ENCODE peak calls at places on chromosome X, in four cellular contexts. P is fibroblast of mammary gland, T is GM06990, E is lower leg skin. L is an unnamed sample.

GRCh38 chrX:113274345-113274744 is 433.7 kb upstream of the AMOT start:
- DNase-seq in T (no peak), E (no peak), P (no peak), L (no peak)

GRCh38 chrX:37796805-37797204 is 16.9 kb downstream of the CYBB start:
- DNase-seq in P (no peak), E (no peak), T (no peak), L (no peak)

GRCh38 chrX:43349363-43349762 is 306.7 kb upstream of the MAOA start:
- DNase-seq in P (peak; percentile 41), T (no peak), E (no peak), L (no peak)

GRCh38 chrX:66008403-66008970 is 31.4 kb downstream of the VSIG4 start:
- DNase-seq in P (no peak), T (no peak), E (no peak), L (no peak)

GRCh38 chrX:12162420-12162819 is 24.1 kb downstream of the FRMPD4 start:
- DNase-seq in T (no peak), P (peak; percentile 62), E (no peak), L (no peak)

GRCh38 chrX:103687073-103687695 is 685 bp upstream of the MORF4L2 start:
- DNase-seq in T (peak; percentile 88), P (no peak), E (peak; percentile 83), L (peak; percentile 83)

GRCh38 chrX:16853537-16853936 is 16.6 kb downstream of the RBBP7 start:
- DNase-seq in P (no peak), E (no peak), T (no peak), L (no peak)

GRCh38 chrX:109886122-109886761 is 116.7 kb upstream of the TMEM164 start:
- DNase-seq in E (no peak), P (peak; percentile 70), T (no peak), L (peak; percentile 6)

GRCh38 chrX:56932106-56932505 is 63.2 kb downstream of the SPIN3 start:
- DNase-seq in E (no peak), T (peak; percentile 15), P (no peak), L (no peak)

DNA sequence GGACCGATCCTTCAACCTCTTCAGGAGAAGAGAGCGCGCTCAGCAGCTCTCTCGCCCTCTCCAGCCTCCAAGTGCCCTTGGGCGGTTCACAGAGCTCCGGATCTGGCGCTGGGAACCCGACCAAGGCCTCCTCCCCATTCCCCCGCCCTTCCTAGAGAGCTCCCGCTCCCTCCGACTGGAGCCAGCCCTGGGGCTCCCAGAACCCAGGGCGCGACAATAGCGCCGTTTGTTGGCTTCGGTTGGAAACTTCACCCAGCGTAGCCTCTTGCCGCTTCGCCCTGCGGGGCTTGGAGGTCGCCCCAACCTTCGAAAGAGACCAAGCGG is 3.1 kb upstream of the SOX3 start:
- DNase-seq in E (no peak), T (no peak), P (no peak), L (no peak)
- H3K4me3 ChIP-seq in E (no peak overlapping the region), T (no peak overlapping the region), P (no peak overlapping the region), L (no peak overlapping the region)

GRCh38 chrX:138711399-138712347 is at the start of gene FGF13:
- DNase-seq in T (no peak), E (no peak), P (peak; percentile 2), L (no peak)
- TF ChIP-seq CTCF in T (no peak), E (no peak), P (no peak), L (no peak)

GRCh38 chrX:10617964-10618342 is 2.4 kb downstream of the MID1 start:
- DNase-seq in E (peak; percentile 14), T (no peak), P (peak; percentile 74), L (no peak)

GRCh38 chrX:10617186-10617963 is 3.0 kb downstream of the MID1 start:
- DNase-seq in P (no peak), E (no peak), T (no peak), L (no peak)

GRCh38 chrX:10618911-10619310 is 1.5 kb downstream of the MID1 start:
- DNase-seq in E (no peak), P (peak; percentile 13), T (no peak), L (no peak)

GRCh38 chrX:10620121-10620699 is at the start of gene MID1:
- DNase-seq in E (peak; percentile 40), T (peak; percentile 9), P (peak; percentile 78), L (peak; percentile 73)

DNA sequence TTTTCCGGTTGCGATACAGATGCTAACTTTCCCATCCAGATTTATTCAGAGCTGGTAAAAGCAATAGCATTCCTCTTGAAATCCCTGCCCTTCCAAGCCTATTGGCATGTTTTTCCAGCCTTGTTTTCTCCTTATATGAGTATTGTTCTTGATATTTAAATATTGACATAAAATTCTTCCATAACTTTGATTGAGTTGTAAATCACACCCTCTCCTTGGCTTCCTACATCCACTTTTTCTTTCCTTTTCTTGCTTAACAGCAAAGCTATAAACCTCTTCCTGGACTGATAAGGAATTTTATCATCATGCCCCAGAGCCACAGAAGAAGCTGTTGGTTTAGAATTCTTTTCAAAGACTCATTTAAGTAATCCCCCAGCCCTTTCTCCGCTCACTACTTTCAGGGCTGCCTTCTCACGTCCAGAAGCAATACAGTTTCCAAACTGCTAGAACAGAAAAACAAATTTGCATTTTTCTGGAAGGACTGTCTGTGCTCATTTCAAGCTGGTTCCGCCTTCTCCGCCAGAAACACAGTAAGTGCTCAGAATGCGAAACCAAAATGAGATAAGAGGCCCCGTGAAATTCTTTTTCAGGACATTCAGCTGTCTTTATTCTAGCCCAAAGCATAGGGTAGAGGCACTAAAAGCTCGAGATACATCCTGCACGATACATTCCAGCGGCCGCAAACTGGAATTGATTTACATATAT is 922 bp downstream of the MID1 start:
- DNase-seq in P (peak; percentile 11), E (peak; percentile 14), T (no peak), L (no peak)
- H3K4me3 ChIP-seq in P (peak overlapping the region; percentile 67), E (peak overlapping the region; percentile 42), T (peak overlapping the region; percentile 47), L (peak overlapping the region; percentile 24)

DNA sequence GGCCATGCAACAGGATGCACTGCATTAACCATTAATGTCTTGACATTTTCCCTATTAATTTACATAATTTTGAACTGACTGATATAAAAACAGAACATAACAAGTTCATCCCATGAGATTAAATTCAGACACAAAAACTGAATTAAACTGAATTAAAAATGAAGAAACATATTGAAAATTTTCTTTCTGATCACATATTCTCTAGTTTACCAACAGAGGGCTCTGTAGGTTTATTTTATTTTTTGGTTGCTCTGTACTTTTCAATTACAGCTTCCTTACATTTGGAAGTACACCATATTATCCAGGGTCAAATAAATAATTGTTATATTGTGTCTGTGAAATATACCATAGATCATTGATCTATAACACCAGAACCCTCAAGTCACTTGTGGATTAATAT is 27.3 kb upstream of the CT83 start:
- DNase-seq in P (peak; percentile 8), E (no peak), T (no peak), L (no peak)
- TF ChIP-seq CTCF in P (peak; percentile 39), E (no peak), T (peak; percentile 29), L (no peak)

DNA sequence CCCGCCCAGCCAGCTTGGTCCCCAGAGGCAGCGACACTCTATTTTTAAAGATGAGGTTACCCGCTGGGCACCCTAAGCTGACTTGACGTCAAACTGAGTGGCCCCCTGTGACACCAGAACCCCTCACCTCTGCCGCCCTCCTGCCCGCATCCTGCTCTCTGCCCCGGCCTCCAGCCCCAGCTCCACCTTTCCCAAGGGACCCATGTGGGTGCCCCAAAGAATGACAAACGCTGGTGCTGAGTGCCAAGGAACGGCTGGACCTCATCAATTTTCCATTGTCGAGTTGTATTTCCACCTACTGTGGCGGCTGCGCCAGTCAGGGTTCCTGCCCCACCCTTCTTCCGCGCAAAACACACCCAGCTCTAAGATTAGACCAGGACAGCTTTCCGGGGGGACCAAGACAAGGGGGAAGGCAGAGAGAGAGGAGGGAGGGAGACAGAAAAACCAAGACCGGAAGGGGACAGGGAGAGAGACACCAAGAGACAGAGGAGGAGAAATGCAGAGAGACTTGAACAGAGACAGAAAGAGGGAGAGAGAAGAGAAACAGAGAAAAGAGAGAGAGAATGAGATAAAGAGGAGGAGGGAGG is 2.0 kb downstream of the PRKX start:
- DNase-seq in P (no peak), E (no peak), T (peak; percentile 41), L (no peak)
- H3K4me3 ChIP-seq in P (no peak overlapping the region), E (no peak overlapping the region), T (peak overlapping the region; percentile 88), L (no peak overlapping the region)

GRCh38 chrX:84907324-84907946 is 96.2 kb upstream of the APOOL start:
- DNase-seq in E (no peak), P (peak; percentile 56), T (no peak), L (no peak)
- TF ChIP-seq CTCF in E (no peak), P (peak; percentile 35), T (no peak), L (no peak)

DNA sequence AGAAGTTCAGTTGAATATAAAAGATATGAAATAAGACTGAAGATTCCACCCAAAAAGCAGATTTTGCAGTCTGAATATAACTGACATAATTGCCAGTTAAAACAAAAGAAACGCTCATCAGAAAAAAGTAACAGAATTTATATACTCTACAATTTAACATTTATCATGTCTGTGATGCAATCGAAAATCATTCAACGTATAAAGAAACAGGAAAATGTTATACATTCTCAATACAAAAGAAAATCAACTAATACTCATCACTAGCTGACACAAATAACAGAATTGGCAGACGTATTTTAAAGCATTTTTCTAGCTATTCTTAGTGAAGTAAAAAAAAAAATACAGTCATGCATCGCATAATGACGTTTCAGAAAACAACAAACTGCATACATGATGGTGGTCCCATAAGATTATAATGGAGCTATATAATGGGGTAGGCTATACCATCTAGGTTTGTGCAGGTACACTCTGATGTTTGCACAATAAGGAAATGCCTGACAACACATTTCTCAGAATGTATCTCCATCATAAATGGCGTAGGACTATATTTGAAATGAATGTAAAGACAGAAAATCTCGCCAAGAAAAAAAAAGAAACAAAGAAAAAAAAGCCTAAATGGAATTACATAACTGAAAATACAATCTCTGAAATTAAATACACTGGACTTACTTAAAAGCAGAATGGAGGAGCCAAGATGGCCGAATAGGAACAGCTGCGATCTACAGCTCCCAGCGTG is 34.3 kb downstream of the OR13H1 start:
- DNase-seq in T (no peak), E (no peak), P (no peak), L (no peak)
- H3K4me3 ChIP-seq in T (no peak overlapping the region), E (no peak overlapping the region), P (no peak overlapping the region), L (no peak overlapping the region)

DNA sequence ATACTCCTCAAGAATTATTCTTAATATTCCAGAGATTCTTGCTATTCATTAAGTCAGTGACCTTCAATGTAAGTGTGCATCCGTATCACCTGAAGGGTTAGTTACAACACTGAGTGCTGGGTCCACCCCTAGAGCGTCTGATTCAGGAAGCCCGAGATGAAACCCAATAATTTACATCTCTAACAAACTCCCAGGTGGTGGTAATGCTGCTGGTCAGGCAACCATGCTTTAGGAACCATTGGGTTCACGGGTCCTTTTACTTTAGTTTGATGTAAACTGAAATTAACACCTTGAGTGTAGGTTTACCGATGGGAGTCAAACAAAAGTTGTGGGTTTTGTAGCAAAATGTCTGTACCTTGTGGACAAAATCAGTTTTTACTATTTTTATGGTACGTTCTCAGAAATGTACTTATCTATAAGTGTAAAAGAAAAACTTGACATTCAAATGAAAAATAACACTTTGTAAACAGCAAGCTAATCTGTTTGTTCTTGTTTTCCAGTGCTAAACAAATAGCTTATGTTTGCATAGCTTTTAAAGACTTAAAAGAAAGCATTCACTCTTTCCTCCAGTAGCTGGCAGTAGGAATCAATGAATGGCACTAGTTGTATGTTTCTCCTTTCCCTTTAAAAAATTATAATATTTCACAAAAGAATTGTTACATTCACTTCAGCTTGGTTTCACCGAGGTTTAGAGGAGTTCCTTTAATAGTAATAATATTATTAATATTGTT is 32.7 kb downstream of the ACE2 start:
- DNase-seq in T (no peak), P (no peak), E (no peak), L (no peak)
- TF ChIP-seq CTCF in T (peak; percentile 15), P (peak; percentile 27), E (no peak), L (no peak)

L was measured in pancreas.